ENCODE peak calls at places on chromosomes 6 and 20, in six cellular contexts. B, Z, S, U, F and I are unnamed samples.

GRCh38 chr20:3751664-3752385 is 15.7 kb downstream of the ADISSP start:
- DNase-seq in B (peak), Z (no peak), S (no peak), U (no peak), F (no peak), I (no peak)

GRCh38 chr6:169738972-169739529 is 12.3 kb downstream of the DYNLT2 start:
- DNase-seq in B (no peak), Z (no peak), S (no peak), U (no peak), F (no peak), I (peak)

GRCh38 chr6:160355001-160355400 is 6.8 kb downstream of the SLC22A3 start:
- DNase-seq in B (no peak), Z (no peak), S (no peak), U (no peak), F (no peak), I (peak)

GRCh38 chr6:77424761-77425160 is 38.5 kb downstream of the HTR1B start:
- DNase-seq in B (no peak), Z (no peak), S (no peak), U (no peak), F (no peak), I (no peak)

GRCh38 chr6:33168202-33168601 is 24.1 kb downstream of the COL11A2 start:
- DNase-seq in B (no peak), Z (no peak), S (no peak), U (no peak), F (no peak), I (no peak)

GRCh38 chr6:98929498-98930060 is 18.2 kb downstream of the FBXL4 start:
- DNase-seq in B (no peak), Z (no peak), S (no peak), U (no peak), F (no peak), I (no peak)

GRCh38 chr20:60469829-60470228 is 511.6 kb downstream of the CDH26 start:
- DNase-seq in B (no peak), Z (no peak), S (no peak), U (no peak), F (no peak), I (no peak)

GRCh38 chr6:7392402-7392801 is 2.8 kb downstream of the RIOK1 start:
- DNase-seq in B (no peak), Z (no peak), S (no peak), U (no peak), F (no peak), I (no peak)

GRCh38 chr6:139939189-139939979 is 564.9 kb upstream of the CITED2 start:
- DNase-seq in B (peak), Z (no peak), S (no peak), U (no peak), F (no peak), I (no peak)

GRCh38 chr6:166470863-166471410 is 88.2 kb upstream of the MPC1 start:
- DNase-seq in B (no peak), Z (no peak), S (no peak), U (no peak), F (no peak), I (no peak)

GRCh38 chr6:167056370-167056769 is 57.2 kb downstream of the CEP43 start:
- DNase-seq in B (no peak), Z (peak), S (no peak), U (peak), F (no peak), I (peak)

GRCh38 chr20:32842688-32843524 is 15.8 kb upstream of the EFCAB8 start:
- DNase-seq in B (no peak), Z (no peak), S (no peak), U (no peak), F (no peak), I (no peak)

GRCh38 chr6:92541457-92542060 is 877.8 kb downstream of the EPHA7 start:
- DNase-seq in B (no peak), Z (no peak), S (no peak), U (no peak), F (no peak), I (peak)

GRCh38 chr6:165615629-165616028 is 47.4 kb downstream of the PDE10A start:
- DNase-seq in B (no peak), Z (no peak), S (no peak), U (no peak), F (no peak), I (no peak)

GRCh38 chr6:44373051-44373450 is 14.5 kb upstream of the CDC5L start:
- DNase-seq in B (no peak), Z (no peak), S (no peak), U (no peak), F (no peak), I (no peak)

GRCh38 chr20:62825994-62826645 is 9.3 kb downstream of the COL9A3 start:
- DNase-seq in B (no peak), Z (no peak), S (no peak), U (no peak), F (no peak), I (no peak)

GRCh38 chr20:36861625-36861874 is 14.4 kb upstream of the TLDC2 start:
- DNase-seq in B (no peak), Z (no peak), S (no peak), U (no peak), F (no peak), I (no peak)

GRCh38 chr6:147390909-147391536 is 117.5 kb upstream of the SAMD5 start:
- DNase-seq in B (no peak), Z (peak), S (no peak), U (no peak), F (peak), I (no peak)

GRCh38 chr6:157904999-157905398 is 76.7 kb upstream of the SYNJ2 start:
- DNase-seq in B (no peak), Z (no peak), S (no peak), U (no peak), F (no peak), I (no peak)

GRCh38 chr6:165487347-165487746 is 175.7 kb downstream of the PDE10A start:
- DNase-seq in B (no peak), Z (no peak), S (no peak), U (no peak), F (no peak), I (no peak)

GRCh38 chr20:53656653-53657288 is 63.1 kb upstream of the ZNF217 start:
- DNase-seq in B (no peak), Z (no peak), S (no peak), U (peak), F (no peak), I (no peak)

GRCh38 chr6:43856005-43856765 is 86.2 kb downstream of the VEGFA start:
- DNase-seq in B (no peak), Z (no peak), S (no peak), U (no peak), F (peak), I (no peak)

GRCh38 chr6:141110486-141110885 is 1022.2 kb upstream of the GJE1 start:
- DNase-seq in B (no peak), Z (no peak), S (no peak), U (peak), F (peak), I (no peak)

GRCh38 chr6:35931120-35931561 is 10.2 kb upstream of the SRPK1 start:
- DNase-seq in B (no peak), Z (no peak), S (no peak), U (no peak), F (no peak), I (no peak)
- H3K4me3 ChIP-seq in B (no peak), Z (no peak), S (no peak), U (no peak), F (no peak), I (no peak)

GRCh38 chr20:58473818-58474425 is 41.3 kb downstream of the APCDD1L start:
- DNase-seq in B (no peak), Z (no peak), S (no peak), U (no peak), F (no peak), I (no peak)
- H3K4me3 ChIP-seq in B (no peak), Z (no peak), S (no peak), U (no peak), F (no peak), I (no peak)

GRCh38 chr6:37150314-37150713 is 19.6 kb upstream of the PIM1 start:
- DNase-seq in B (no peak), Z (no peak), S (no peak), U (no peak), F (no peak), I (no peak)
- H3K4me3 ChIP-seq in B (no peak), Z (no peak), S (no peak), U (no peak), F (no peak), I (no peak)

GRCh38 chr6:118804091-118804490 is 89.9 kb upstream of the ASF1A start:
- DNase-seq in B (no peak), Z (no peak), S (no peak), U (no peak), F (no peak), I (no peak)

GRCh38 chr6:118799826-118800225 is 94.1 kb upstream of the ASF1A start:
- DNase-seq in B (no peak), Z (no peak), S (no peak), U (no peak), F (no peak), I (no peak)

GRCh38 chr6:118801257-118801656 is 92.7 kb upstream of the ASF1A start:
- DNase-seq in B (no peak), Z (no peak), S (no peak), U (no peak), F (no peak), I (no peak)

GRCh38 chr6:118800394-118801071 is 93.4 kb upstream of the ASF1A start:
- DNase-seq in B (peak), Z (peak), S (peak), U (peak), F (peak), I (peak)
- H3K4me3 ChIP-seq in B (no peak), Z (no peak), S (no peak), U (no peak), F (no peak), I (peak)

DNA sequence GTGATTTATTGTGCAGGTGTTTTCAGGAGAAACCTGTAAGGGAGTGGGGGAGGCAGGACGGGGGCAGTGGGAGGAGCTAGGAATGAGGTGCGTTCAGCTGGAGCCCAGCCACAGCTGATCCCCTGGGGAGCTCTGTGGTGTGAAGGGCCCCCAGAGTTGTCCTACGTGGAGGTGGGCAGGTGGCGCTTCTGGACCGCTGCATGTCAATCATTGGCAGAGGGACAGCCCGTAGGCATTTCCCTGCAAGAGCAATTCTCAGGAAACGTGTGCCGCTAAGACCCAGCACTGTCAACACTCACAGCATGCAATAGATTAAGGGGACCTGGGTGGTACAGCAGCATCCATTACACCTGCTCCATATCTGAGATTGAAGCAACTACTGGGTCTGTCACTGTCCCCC is 88.0 kb downstream of the PRND start:
- DNase-seq in B (no peak), Z (peak), S (no peak), U (no peak), F (no peak), I (no peak)
- H3K4me3 ChIP-seq in B (no peak), Z (peak), S (no peak), U (no peak), F (no peak), I (no peak)

GRCh38 chr20:8427419-8428065 is 295.5 kb downstream of the PLCB1 start:
- DNase-seq in B (no peak), Z (no peak), S (no peak), U (no peak), F (peak), I (no peak)

GRCh38 chr20:8424010-8424409 is 291.9 kb downstream of the PLCB1 start:
- DNase-seq in B (no peak), Z (no peak), S (no peak), U (no peak), F (no peak), I (no peak)

GRCh38 chr20:8425802-8426201 is 293.7 kb downstream of the PLCB1 start:
- DNase-seq in B (no peak), Z (no peak), S (no peak), U (no peak), F (no peak), I (no peak)

GRCh38 chr20:8423482-8423881 is 291.4 kb downstream of the PLCB1 start:
- DNase-seq in B (no peak), Z (no peak), S (no peak), U (no peak), F (no peak), I (no peak)

GRCh38 chr20:8424986-8425385 is 292.9 kb downstream of the PLCB1 start:
- DNase-seq in B (no peak), Z (no peak), S (no peak), U (no peak), F (no peak), I (no peak)
- H3K4me3 ChIP-seq in B (no peak), Z (no peak), S (no peak), U (no peak), F (no peak), I (no peak)

GRCh38 chr6:163260111-163260895 is 154.2 kb upstream of the QKI start:
- DNase-seq in B (peak), Z (no peak), S (no peak), U (no peak), F (peak), I (no peak)
- H3K4me3 ChIP-seq in B (peak), Z (no peak), S (no peak), U (no peak), F (peak), I (peak)